ENCODE peak calls at places on chromosomes 2 and 18, in nine cellular contexts. S, I, W, U, G, N, E, R and O are unnamed samples.

GRCh38 chr18:23626451-23627279 is 36.0 kb downstream of the ANKRD29 start:
- DNase-seq in S (no peak), I (no peak), W (no peak), U (no peak), G (no peak), N (no peak), E (no peak), R (peak; percentile 39), O (no peak)

GRCh38 chr2:96427917-96428316 is 77.2 kb downstream of the NEURL3 start:
- DNase-seq in S (peak; percentile 40), I (no peak), W (no peak), U (no peak), G (no peak), N (no peak), E (no peak), R (peak; percentile 83), O (no peak)

GRCh38 chr2:181354626-181355025 is 102.6 kb upstream of the ITGA4 start:
- DNase-seq in S (no peak), I (no peak), W (no peak), U (no peak), G (no peak), N (no peak), E (no peak), R (peak; percentile 3), O (no peak)

GRCh38 chr2:161134547-161135518 is 25.4 kb upstream of the TANK start:
- DNase-seq in S (peak; percentile 54), I (peak; percentile 50), W (no peak), U (no peak), G (peak; percentile 41), N (no peak), E (peak; percentile 38), R (peak; percentile 58), O (no peak)

GRCh38 chr2:72718906-72719305 is 106.9 kb downstream of the EXOC6B start:
- DNase-seq in S (no peak), I (no peak), W (no peak), U (no peak), G (no peak), N (no peak), E (peak; percentile 24), R (no peak), O (no peak)

GRCh38 chr2:190636362-190636761 is 12.5 kb upstream of the NAB1 start:
- DNase-seq in S (no peak), I (no peak), W (peak; percentile 27), U (no peak), G (no peak), N (no peak), E (no peak), R (peak; percentile 72), O (no peak)

GRCh38 chr2:203998195-203998804 is 61.7 kb downstream of the ICOS start:
- DNase-seq in S (no peak), I (no peak), W (no peak), U (no peak), G (no peak), N (no peak), E (no peak), R (no peak), O (no peak)

GRCh38 chr2:127400897-127401756 is 13.4 kb upstream of the MAP3K2 start:
- DNase-seq in S (no peak), I (no peak), W (no peak), U (peak; percentile 58), G (peak; percentile 56), N (no peak), E (peak; percentile 68), R (peak; percentile 82), O (peak; percentile 68)

GRCh38 chr2:144505245-144505801 is 14.6 kb downstream of the ZEB2 start:
- DNase-seq in S (no peak), I (no peak), W (no peak), U (no peak), G (no peak), N (no peak), E (no peak), R (no peak), O (no peak)

GRCh38 chr2:147398301-147398700 is 446.5 kb upstream of the ACVR2A start:
- DNase-seq in S (no peak), I (no peak), W (no peak), U (no peak), G (no peak), N (no peak), E (no peak), R (no peak), O (no peak)

GRCh38 chr2:111209045-111209514 is 88.4 kb downstream of the BCL2L11 start:
- DNase-seq in S (no peak), I (no peak), W (no peak), U (no peak), G (no peak), N (no peak), E (no peak), R (no peak), O (no peak)

GRCh38 chr2:189854152-189854551 is 69.9 kb downstream of the PMS1 start:
- DNase-seq in S (no peak), I (no peak), W (no peak), U (no peak), G (no peak), N (no peak), E (no peak), R (no peak), O (no peak)

DNA sequence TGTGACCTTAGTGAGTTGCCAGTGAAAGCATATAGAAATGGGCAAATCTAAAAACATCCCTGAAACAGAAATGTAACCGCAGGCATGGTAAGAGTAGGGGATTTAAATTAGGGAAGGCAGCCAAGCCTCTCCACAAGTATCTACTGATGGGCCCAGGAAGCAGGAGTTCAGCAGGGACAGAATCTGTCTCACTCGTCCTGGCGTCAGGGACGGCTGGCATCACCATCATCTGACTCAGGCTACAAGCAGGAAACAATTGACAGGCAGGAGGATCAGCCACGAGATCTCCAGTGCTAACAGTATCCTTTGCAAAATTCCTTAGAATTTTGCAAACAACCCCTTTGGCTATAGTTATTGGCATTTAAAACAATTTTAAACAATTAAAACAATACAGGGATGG is 61.3 kb downstream of the SMAD4 start:
- DNase-seq in S (no peak), I (no peak), W (no peak), U (no peak), G (no peak), N (no peak), E (no peak), R (no peak), O (no peak)
- H3K27ac ChIP-seq in S (no peak overlapping the region), I (no peak overlapping the region), W (no peak overlapping the region), U (no peak overlapping the region), G (no peak overlapping the region), N (no peak overlapping the region), E (no peak overlapping the region), R (no peak overlapping the region), O (no peak overlapping the region)

GRCh38 chr2:64123740-64124139 is 20.5 kb downstream of the PELI1 start:
- DNase-seq in S (no peak), I (no peak), W (no peak), U (no peak), G (no peak), N (no peak), E (no peak), R (no peak), O (no peak)

GRCh38 chr2:64119369-64119768 is 24.9 kb downstream of the PELI1 start:
- DNase-seq in S (no peak), I (no peak), W (no peak), U (no peak), G (no peak), N (no peak), E (no peak), R (no peak), O (no peak)

GRCh38 chr2:64120928-64121327 is 23.3 kb downstream of the PELI1 start:
- DNase-seq in S (no peak), I (no peak), W (no peak), U (no peak), G (no peak), N (no peak), E (no peak), R (no peak), O (no peak)

GRCh38 chr2:64122358-64122757 is 21.9 kb downstream of the PELI1 start:
- DNase-seq in S (no peak), I (no peak), W (no peak), U (no peak), G (no peak), N (no peak), E (no peak), R (no peak), O (no peak)

GRCh38 chr2:64120008-64120407 is 24.2 kb downstream of the PELI1 start:
- DNase-seq in S (no peak), I (no peak), W (no peak), U (no peak), G (no peak), N (no peak), E (no peak), R (no peak), O (no peak)
- H3K4me1 ChIP-seq in S (peaks cover 41% of the 10 kb centered on the region), I (no peaks in the 10 kb centered on the region), W (peaks cover 25% of the 10 kb centered on the region), U (peaks cover 7% of the 10 kb centered on the region), G (no peaks in the 10 kb centered on the region), N (no peaks in the 10 kb centered on the region), E (peaks cover 37% of the 10 kb centered on the region), R (peaks cover 6% of the 10 kb centered on the region), O (peaks cover 36% of the 10 kb centered on the region)

GRCh38 chr2:236393101-236393500 is 128.9 kb upstream of the ASB18 start:
- DNase-seq in S (no peak), I (no peak), W (no peak), U (no peak), G (no peak), N (peak; percentile 42), E (no peak), R (no peak), O (no peak)

GRCh38 chr2:236395067-236395466 is 130.9 kb upstream of the ASB18 start:
- DNase-seq in S (no peak), I (no peak), W (no peak), U (no peak), G (no peak), N (peak; percentile 26), E (no peak), R (no peak), O (no peak)

GRCh38 chr2:236393581-236393980 is 129.4 kb upstream of the ASB18 start:
- DNase-seq in S (no peak), I (no peak), W (no peak), U (no peak), G (no peak), N (peak; percentile 40), E (no peak), R (no peak), O (no peak)

GRCh38 chr2:236396818-236397350 is 132.7 kb upstream of the ASB18 start:
- DNase-seq in S (no peak), I (no peak), W (no peak), U (no peak), G (no peak), N (no peak), E (no peak), R (no peak), O (no peak)

DNA sequence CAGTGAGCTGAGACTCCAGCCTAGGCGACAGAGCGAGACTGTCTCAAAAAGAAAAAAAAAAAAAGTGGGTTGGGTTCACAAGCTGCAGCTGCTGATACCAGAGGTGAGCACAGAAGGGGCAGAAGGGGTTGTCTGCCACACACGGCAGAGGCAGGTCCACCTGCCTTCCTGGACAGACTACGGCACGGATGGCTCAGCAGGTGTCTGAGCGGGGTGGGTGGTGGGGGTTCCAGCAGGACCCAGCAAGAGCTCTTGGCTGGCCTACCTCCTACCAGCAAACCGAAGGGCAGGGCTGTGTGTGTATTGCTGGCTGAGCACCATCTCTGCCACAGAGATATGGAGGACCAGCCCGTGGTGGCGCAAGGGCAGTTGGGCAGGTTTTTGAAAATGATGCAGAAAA is 130.4 kb upstream of the ASB18 start:
- DNase-seq in S (no peak), I (no peak), W (no peak), U (no peak), G (no peak), N (peak; percentile 13), E (no peak), R (no peak), O (no peak)
- H3K27ac ChIP-seq in S (no peak overlapping the region), I (no peak overlapping the region), W (no peak overlapping the region), U (no peak overlapping the region), G (no peak overlapping the region), N (no peak overlapping the region), E (no peak overlapping the region), R (no peak overlapping the region), O (no peak overlapping the region)

GRCh38 chr2:12045864-12046291 is 299.4 kb downstream of the LPIN1 start:
- DNase-seq in S (no peak), I (no peak), W (no peak), U (no peak), G (no peak), N (no peak), E (no peak), R (no peak), O (no peak)
- H3K4me1 ChIP-seq in S (no peaks in the 10 kb centered on the region), I (no peaks in the 10 kb centered on the region), W (no peaks in the 10 kb centered on the region), U (no peaks in the 10 kb centered on the region), G (peaks cover 3% of the 10 kb centered on the region), N (no peaks in the 10 kb centered on the region), E (no peaks in the 10 kb centered on the region), R (peaks cover 15% of the 10 kb centered on the region), O (no peaks in the 10 kb centered on the region)